ENCODE peak calls at places on chromosome 1, in seven cellular contexts. M, F, P, E, B, N and O are unnamed samples.

GRCh38 chr1:111559736-111560279 is 56.4 kb upstream of the ADORA3 start:
- DNase-seq in M (no peak), F (no peak), P (no peak), E (no peak), B (no peak), N (no peak), O (no peak)

GRCh38 chr1:39063775-39064174 is 37.6 kb downstream of the NDUFS5 start:
- DNase-seq in M (no peak), F (no peak), P (no peak), E (no peak), B (no peak), N (peak), O (no peak)

GRCh38 chr1:238177960-238178359 is 287.2 kb upstream of the ZP4 start:
- DNase-seq in M (no peak), F (no peak), P (no peak), E (peak), B (no peak), N (no peak), O (no peak)

GRCh38 chr1:109040627-109041613 is 982 bp downstream of the WDR47 start:
- DNase-seq in M (peak), F (no peak), P (peak), E (no peak), B (peak), N (peak), O (no peak)

GRCh38 chr1:247273013-247273412 is 17.1 kb downstream of the VN1R5 start:
- DNase-seq in M (no peak), F (no peak), P (no peak), E (no peak), B (no peak), N (no peak), O (no peak)

GRCh38 chr1:203478986-203479385 is 3.4 kb downstream of the PRELP start:
- DNase-seq in M (peak), F (no peak), P (no peak), E (no peak), B (no peak), N (no peak), O (no peak)

GRCh38 chr1:100265562-100265930 is 470 bp upstream of the RTCA start:
- DNase-seq in M (no peak), F (no peak), P (no peak), E (no peak), B (no peak), N (peak), O (no peak)

GRCh38 chr1:244712669-244713068 is 59.7 kb downstream of the DESI2 start:
- DNase-seq in M (no peak), F (no peak), P (peak), E (no peak), B (no peak), N (no peak), O (no peak)

GRCh38 chr1:114703242-114703641 is 7.9 kb upstream of the AMPD1 start:
- DNase-seq in M (no peak), F (no peak), P (no peak), E (no peak), B (no peak), N (no peak), O (no peak)

GRCh38 chr1:214747050-214747615 is 144.1 kb downstream of the CENPF start:
- DNase-seq in M (no peak), F (no peak), P (no peak), E (no peak), B (no peak), N (no peak), O (no peak)

GRCh38 chr1:96660051-96660450 is 61.5 kb upstream of the PTBP2 start:
- DNase-seq in M (no peak), F (no peak), P (no peak), E (no peak), B (no peak), N (no peak), O (no peak)

GRCh38 chr1:101431956-101432510 is 195.2 kb downstream of the S1PR1 start:
- DNase-seq in M (no peak), F (no peak), P (no peak), E (no peak), B (no peak), N (peak), O (no peak)

GRCh38 chr1:99979071-99979470 is 9.3 kb downstream of the SLC35A3 start:
- DNase-seq in M (no peak), F (no peak), P (no peak), E (no peak), B (no peak), N (no peak), O (no peak)

GRCh38 chr1:155890251-155890650 is 20.9 kb downstream of the RIT1 start:
- DNase-seq in M (no peak), F (no peak), P (no peak), E (no peak), B (no peak), N (peak), O (no peak)

GRCh38 chr1:7432102-7432895 is 338.8 kb upstream of the VAMP3 start:
- DNase-seq in M (no peak), F (no peak), P (no peak), E (no peak), B (peak), N (no peak), O (peak)

GRCh38 chr1:217369996-217370551 is 260.8 kb downstream of the GPATCH2 start:
- DNase-seq in M (no peak), F (no peak), P (no peak), E (no peak), B (no peak), N (no peak), O (no peak)

GRCh38 chr1:119266386-119266785 is 102.2 kb upstream of the HAO2 start:
- DNase-seq in M (no peak), F (no peak), P (peak), E (no peak), B (no peak), N (no peak), O (no peak)

GRCh38 chr1:107110346-107110745 is 30.5 kb upstream of the NTNG1 start:
- DNase-seq in M (no peak), F (peak), P (no peak), E (no peak), B (no peak), N (no peak), O (no peak)

GRCh38 chr1:226984521-226985238 is 44.6 kb downstream of the COQ8A start:
- DNase-seq in M (no peak), F (no peak), P (no peak), E (no peak), B (no peak), N (no peak), O (no peak)

GRCh38 chr1:61332196-61332753 is 249.9 kb downstream of the NFIA start:
- DNase-seq in M (no peak), F (no peak), P (no peak), E (no peak), B (no peak), N (peak), O (no peak)

GRCh38 chr1:235160395-235160964 is 570 bp downstream of the RBM34 start:
- DNase-seq in M (no peak), F (peak), P (no peak), E (peak), B (no peak), N (peak), O (no peak)

GRCh38 chr1:88892146-88892877 is 945 bp upstream of the GTF2B start:
- DNase-seq in M (no peak), F (no peak), P (no peak), E (peak), B (no peak), N (peak), O (no peak)

GRCh38 chr1:60813051-60813450 is 269.3 kb upstream of the NFIA start:
- DNase-seq in M (peak), F (no peak), P (no peak), E (no peak), B (no peak), N (no peak), O (no peak)

GRCh38 chr1:175673236-175674150 is 69.9 kb downstream of the TNR start:
- DNase-seq in M (peak), F (no peak), P (no peak), E (peak), B (no peak), N (peak), O (no peak)

GRCh38 chr1:242004751-242005495 is 6.0 kb upstream of the MAP1LC3C start:
- DNase-seq in M (peak), F (no peak), P (no peak), E (peak), B (no peak), N (no peak), O (no peak)